ENCODE peak calls at places on chromosomes 7 and 10, in nine cellular contexts. One of them, this sample, is unnamed.

GRCh38 chr7:77651544-77652162 is 44.6 kb upstream of the RSBN1L start:
- DNase-seq in mesendoderm: peak; percentile 44
- DNase-seq in ovary: no peak
- DNase-seq in upper lobe of right lung: no peak
- DNase-seq in CD8-positive, alpha-beta memory T cell: no peak
- DNase-seq in heart right ventricle: no peak
- DNase-seq in body of pancreas: peak; percentile 23
- DNase-seq in CD8-positive, alpha-beta T cell: no peak
- DNase-seq in colonic mucosa: peak; percentile 55
- DNase-seq in this sample: peak; percentile 81

GRCh38 chr10:128896183-128896805 is 570.7 kb upstream of the MGMT start:
- DNase-seq in mesendoderm: no peak
- DNase-seq in ovary: no peak
- DNase-seq in upper lobe of right lung: no peak
- DNase-seq in CD8-positive, alpha-beta memory T cell: no peak
- DNase-seq in heart right ventricle: no peak
- DNase-seq in body of pancreas: no peak
- DNase-seq in CD8-positive, alpha-beta T cell: no peak
- DNase-seq in colonic mucosa: no peak
- DNase-seq in this sample: no peak

GRCh38 chr10:36712695-36713094 is 412.7 kb upstream of the ANKRD30A start:
- DNase-seq in mesendoderm: no peak
- DNase-seq in ovary: no peak
- DNase-seq in upper lobe of right lung: no peak
- DNase-seq in CD8-positive, alpha-beta memory T cell: no peak
- DNase-seq in heart right ventricle: no peak
- DNase-seq in body of pancreas: no peak
- DNase-seq in CD8-positive, alpha-beta T cell: no peak
- DNase-seq in colonic mucosa: no peak
- DNase-seq in this sample: no peak

GRCh38 chr7:123635551-123636359 is 19.9 kb upstream of the LMOD2 start:
- DNase-seq in mesendoderm: peak; percentile 45
- DNase-seq in ovary: no peak
- DNase-seq in upper lobe of right lung: no peak
- DNase-seq in CD8-positive, alpha-beta memory T cell: no peak
- DNase-seq in heart right ventricle: no peak
- DNase-seq in body of pancreas: no peak
- DNase-seq in CD8-positive, alpha-beta T cell: no peak
- DNase-seq in colonic mucosa: no peak
- DNase-seq in this sample: peak; percentile 75

GRCh38 chr10:44389150-44389549 is 4.3 kb upstream of the CXCL12 start:
- DNase-seq in mesendoderm: no peak
- DNase-seq in ovary: no peak
- DNase-seq in upper lobe of right lung: peak; percentile 41
- DNase-seq in CD8-positive, alpha-beta memory T cell: no peak
- DNase-seq in heart right ventricle: peak; percentile 48
- DNase-seq in body of pancreas: peak; percentile 63
- DNase-seq in CD8-positive, alpha-beta T cell: no peak
- DNase-seq in colonic mucosa: no peak
- DNase-seq in this sample: no peak

GRCh38 chr7:105024734-105025133 is 10.7 kb downstream of the KMT2E start:
- DNase-seq in mesendoderm: no peak
- DNase-seq in ovary: no peak
- DNase-seq in upper lobe of right lung: no peak
- DNase-seq in CD8-positive, alpha-beta memory T cell: no peak
- DNase-seq in heart right ventricle: no peak
- DNase-seq in body of pancreas: no peak
- DNase-seq in CD8-positive, alpha-beta T cell: no peak
- DNase-seq in colonic mucosa: no peak
- DNase-seq in this sample: peak; percentile 60

GRCh38 chr7:110944966-110945644 is 145.8 kb upstream of the LRRN3 start:
- DNase-seq in mesendoderm: peak; percentile 55
- DNase-seq in ovary: no peak
- DNase-seq in upper lobe of right lung: no peak
- DNase-seq in CD8-positive, alpha-beta memory T cell: no peak
- DNase-seq in heart right ventricle: no peak
- DNase-seq in body of pancreas: no peak
- DNase-seq in CD8-positive, alpha-beta T cell: no peak
- DNase-seq in colonic mucosa: no peak
- DNase-seq in this sample: no peak

GRCh38 chr10:123868058-123868995 is 23.3 kb downstream of the CPXM2 start:
- DNase-seq in mesendoderm: no peak
- DNase-seq in ovary: no peak
- DNase-seq in upper lobe of right lung: no peak
- DNase-seq in CD8-positive, alpha-beta memory T cell: no peak
- DNase-seq in heart right ventricle: no peak
- DNase-seq in body of pancreas: no peak
- DNase-seq in CD8-positive, alpha-beta T cell: no peak
- DNase-seq in colonic mucosa: no peak
- DNase-seq in this sample: no peak

GRCh38 chr7:37820708-37821468 is 27.5 kb upstream of the NME8 start:
- DNase-seq in mesendoderm: no peak
- DNase-seq in ovary: no peak
- DNase-seq in upper lobe of right lung: no peak
- DNase-seq in CD8-positive, alpha-beta memory T cell: no peak
- DNase-seq in heart right ventricle: no peak
- DNase-seq in body of pancreas: no peak
- DNase-seq in CD8-positive, alpha-beta T cell: no peak
- DNase-seq in colonic mucosa: no peak
- DNase-seq in this sample: no peak

GRCh38 chr7:96198047-96198636 is 123.8 kb downstream of the SLC25A13 start:
- DNase-seq in mesendoderm: peak; percentile 39
- DNase-seq in ovary: no peak
- DNase-seq in upper lobe of right lung: no peak
- DNase-seq in CD8-positive, alpha-beta memory T cell: no peak
- DNase-seq in heart right ventricle: no peak
- DNase-seq in body of pancreas: no peak
- DNase-seq in CD8-positive, alpha-beta T cell: no peak
- DNase-seq in colonic mucosa: no peak
- DNase-seq in this sample: no peak

GRCh38 chr7:158976468-158976848 is 120.1 kb downstream of the DYNC2I1 start:
- DNase-seq in mesendoderm: peak; percentile 17
- DNase-seq in ovary: no peak
- DNase-seq in upper lobe of right lung: no peak
- DNase-seq in CD8-positive, alpha-beta memory T cell: no peak
- DNase-seq in heart right ventricle: no peak
- DNase-seq in body of pancreas: no peak
- DNase-seq in CD8-positive, alpha-beta T cell: no peak
- DNase-seq in colonic mucosa: no peak
- DNase-seq in this sample: no peak

DNA sequence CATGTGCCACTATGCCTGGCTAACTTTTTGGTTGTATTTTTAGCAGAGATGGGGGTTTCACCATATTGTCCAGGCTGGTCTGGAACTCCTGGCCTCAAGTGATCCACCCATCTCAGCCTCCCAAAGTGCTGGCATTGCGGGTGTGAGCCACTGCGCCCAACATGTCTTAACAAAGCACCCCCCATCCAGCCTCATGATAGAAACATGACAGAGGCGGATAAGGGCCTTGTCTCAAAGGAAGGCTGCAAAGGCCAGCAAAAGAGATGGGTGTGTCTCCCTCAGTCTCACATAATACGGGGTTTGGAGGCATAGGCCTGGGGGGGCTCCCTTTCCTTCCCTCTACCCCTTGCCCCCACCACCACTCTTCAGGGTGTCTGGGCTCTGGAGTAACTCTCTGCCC is 93.2 kb downstream of the SH3PXD2A start:
- DNase-seq in mesendoderm: no peak
- DNase-seq in ovary: no peak
- DNase-seq in upper lobe of right lung: no peak
- DNase-seq in CD8-positive, alpha-beta memory T cell: no peak
- DNase-seq in heart right ventricle: no peak
- DNase-seq in body of pancreas: no peak
- DNase-seq in CD8-positive, alpha-beta T cell: no peak
- DNase-seq in colonic mucosa: no peak
- DNase-seq in this sample: no peak
- H3K4me1 ChIP-seq in mesendoderm: peaks cover 11% of the 10 kb centered on the region
- H3K4me1 ChIP-seq in ovary: peaks cover 15% of the 10 kb centered on the region
- H3K4me1 ChIP-seq in upper lobe of right lung: peaks cover 82% of the 10 kb centered on the region
- H3K4me1 ChIP-seq in CD8-positive, alpha-beta memory T cell: peaks cover 75% of the 10 kb centered on the region
- H3K4me1 ChIP-seq in heart right ventricle: peaks cover 60% of the 10 kb centered on the region
- H3K4me1 ChIP-seq in body of pancreas: peaks cover 18% of the 10 kb centered on the region
- H3K4me1 ChIP-seq in CD8-positive, alpha-beta T cell: peaks cover 68% of the 10 kb centered on the region
- H3K4me1 ChIP-seq in colonic mucosa: peaks cover 22% of the 10 kb centered on the region
- H3K4me1 ChIP-seq in this sample: peaks cover 26% of the 10 kb centered on the region

GRCh38 chr10:11176746-11177145 is 159.1 kb downstream of the CELF2 start:
- DNase-seq in mesendoderm: no peak
- DNase-seq in ovary: no peak
- DNase-seq in upper lobe of right lung: no peak
- DNase-seq in CD8-positive, alpha-beta memory T cell: no peak
- DNase-seq in heart right ventricle: no peak
- DNase-seq in body of pancreas: no peak
- DNase-seq in CD8-positive, alpha-beta T cell: peak; percentile 46
- DNase-seq in colonic mucosa: no peak
- DNase-seq in this sample: no peak
- H3K27me3 ChIP-seq in mesendoderm: no peaks in the 10 kb centered on the region
- H3K27me3 ChIP-seq in ovary: no peaks in the 10 kb centered on the region
- H3K27me3 ChIP-seq in upper lobe of right lung: no peaks in the 10 kb centered on the region
- H3K27me3 ChIP-seq in CD8-positive, alpha-beta memory T cell: no peaks in the 10 kb centered on the region
- H3K27me3 ChIP-seq in heart right ventricle: no peaks in the 10 kb centered on the region
- H3K27me3 ChIP-seq in body of pancreas: no peaks in the 10 kb centered on the region
- H3K27me3 ChIP-seq in CD8-positive, alpha-beta T cell: no peaks in the 10 kb centered on the region
- H3K27me3 ChIP-seq in colonic mucosa: no peaks in the 10 kb centered on the region
- H3K27me3 ChIP-seq in this sample: no peaks in the 10 kb centered on the region

GRCh38 chr7:2520808-2521146 is 1.2 kb downstream of the LFNG start:
- DNase-seq in mesendoderm: no peak
- DNase-seq in ovary: no peak
- DNase-seq in upper lobe of right lung: no peak
- DNase-seq in CD8-positive, alpha-beta memory T cell: no peak
- DNase-seq in heart right ventricle: no peak
- DNase-seq in body of pancreas: peak; percentile 33
- DNase-seq in CD8-positive, alpha-beta T cell: no peak
- DNase-seq in colonic mucosa: peak; percentile 69
- DNase-seq in this sample: peak; percentile 46
- H3K4me1 ChIP-seq in mesendoderm: peaks cover 14% of the 10 kb centered on the region
- H3K4me1 ChIP-seq in ovary: peaks cover 9% of the 10 kb centered on the region
- H3K4me1 ChIP-seq in upper lobe of right lung: peaks cover 59% of the 10 kb centered on the region
- H3K4me1 ChIP-seq in CD8-positive, alpha-beta memory T cell: peaks cover 53% of the 10 kb centered on the region
- H3K4me1 ChIP-seq in heart right ventricle: peaks cover 54% of the 10 kb centered on the region
- H3K4me1 ChIP-seq in body of pancreas: peaks cover 63% of the 10 kb centered on the region
- H3K4me1 ChIP-seq in CD8-positive, alpha-beta T cell: peaks cover 50% of the 10 kb centered on the region
- H3K4me1 ChIP-seq in colonic mucosa: peaks cover 24% of the 10 kb centered on the region
- H3K4me1 ChIP-seq in this sample: peaks cover 67% of the 10 kb centered on the region

GRCh38 chr10:133091316-133091715 is 3.6 kb downstream of the ADGRA1 start:
- DNase-seq in mesendoderm: no peak
- DNase-seq in ovary: no peak
- DNase-seq in upper lobe of right lung: no peak
- DNase-seq in CD8-positive, alpha-beta memory T cell: no peak
- DNase-seq in heart right ventricle: no peak
- DNase-seq in body of pancreas: no peak
- DNase-seq in CD8-positive, alpha-beta T cell: no peak
- DNase-seq in colonic mucosa: no peak
- DNase-seq in this sample: no peak
- H3K27me3 ChIP-seq in mesendoderm: peaks cover 26% of the 10 kb centered on the region
- H3K27me3 ChIP-seq in ovary: peaks cover under 1% of the 10 kb centered on the region
- H3K27me3 ChIP-seq in upper lobe of right lung: peaks cover 57% of the 10 kb centered on the region
- H3K27me3 ChIP-seq in CD8-positive, alpha-beta memory T cell: no peaks in the 10 kb centered on the region
- H3K27me3 ChIP-seq in heart right ventricle: peaks cover 25% of the 10 kb centered on the region
- H3K27me3 ChIP-seq in body of pancreas: peaks cover 9% of the 10 kb centered on the region
- H3K27me3 ChIP-seq in CD8-positive, alpha-beta T cell: no peaks in the 10 kb centered on the region
- H3K27me3 ChIP-seq in colonic mucosa: peaks cover 30% of the 10 kb centered on the region
- H3K27me3 ChIP-seq in this sample: peaks cover 51% of the 10 kb centered on the region

GRCh38 chr7:134726581-134726980 is 52.9 kb upstream of the CALD1 start:
- DNase-seq in mesendoderm: no peak
- DNase-seq in ovary: no peak
- DNase-seq in upper lobe of right lung: no peak
- DNase-seq in CD8-positive, alpha-beta memory T cell: no peak
- DNase-seq in heart right ventricle: no peak
- DNase-seq in body of pancreas: no peak
- DNase-seq in CD8-positive, alpha-beta T cell: no peak
- DNase-seq in colonic mucosa: no peak
- DNase-seq in this sample: no peak
- H3K4me1 ChIP-seq in mesendoderm: no peaks in the 10 kb centered on the region
- H3K4me1 ChIP-seq in ovary: peaks cover 23% of the 10 kb centered on the region
- H3K4me1 ChIP-seq in upper lobe of right lung: peaks cover 31% of the 10 kb centered on the region
- H3K4me1 ChIP-seq in CD8-positive, alpha-beta memory T cell: no peaks in the 10 kb centered on the region
- H3K4me1 ChIP-seq in heart right ventricle: peaks cover 5% of the 10 kb centered on the region
- H3K4me1 ChIP-seq in body of pancreas: no peaks in the 10 kb centered on the region
- H3K4me1 ChIP-seq in CD8-positive, alpha-beta T cell: no peaks in the 10 kb centered on the region
- H3K4me1 ChIP-seq in colonic mucosa: no peaks in the 10 kb centered on the region
- H3K4me1 ChIP-seq in this sample: peaks cover 40% of the 10 kb centered on the region

GRCh38 chr10:43264324-43264986 is 2.4 kb downstream of the RASGEF1A start:
- DNase-seq in mesendoderm: no peak
- DNase-seq in ovary: no peak
- DNase-seq in upper lobe of right lung: no peak
- DNase-seq in CD8-positive, alpha-beta memory T cell: no peak
- DNase-seq in heart right ventricle: no peak
- DNase-seq in body of pancreas: no peak
- DNase-seq in CD8-positive, alpha-beta T cell: no peak
- DNase-seq in colonic mucosa: no peak
- DNase-seq in this sample: no peak
- H3K27me3 ChIP-seq in mesendoderm: peaks cover 16% of the 10 kb centered on the region
- H3K27me3 ChIP-seq in ovary: no peaks in the 10 kb centered on the region
- H3K27me3 ChIP-seq in upper lobe of right lung: peaks cover 43% of the 10 kb centered on the region
- H3K27me3 ChIP-seq in CD8-positive, alpha-beta memory T cell: peaks cover 21% of the 10 kb centered on the region
- H3K27me3 ChIP-seq in heart right ventricle: no peaks in the 10 kb centered on the region
- H3K27me3 ChIP-seq in body of pancreas: peaks cover 3% of the 10 kb centered on the region
- H3K27me3 ChIP-seq in CD8-positive, alpha-beta T cell: peaks cover 14% of the 10 kb centered on the region
- H3K27me3 ChIP-seq in colonic mucosa: peaks cover 29% of the 10 kb centered on the region
- H3K27me3 ChIP-seq in this sample: peaks cover 65% of the 10 kb centered on the region

GRCh38 chr10:122144199-122144598 is 126.9 kb upstream of the BTBD16 start:
- DNase-seq in mesendoderm: no peak
- DNase-seq in ovary: no peak
- DNase-seq in upper lobe of right lung: no peak
- DNase-seq in CD8-positive, alpha-beta memory T cell: no peak
- DNase-seq in heart right ventricle: no peak
- DNase-seq in body of pancreas: no peak
- DNase-seq in CD8-positive, alpha-beta T cell: no peak
- DNase-seq in colonic mucosa: no peak
- DNase-seq in this sample: no peak
- H3K4me1 ChIP-seq in mesendoderm: peaks cover 4% of the 10 kb centered on the region
- H3K4me1 ChIP-seq in ovary: peaks cover 21% of the 10 kb centered on the region
- H3K4me1 ChIP-seq in upper lobe of right lung: peaks cover 49% of the 10 kb centered on the region
- H3K4me1 ChIP-seq in CD8-positive, alpha-beta memory T cell: no peaks in the 10 kb centered on the region
- H3K4me1 ChIP-seq in heart right ventricle: peaks cover 58% of the 10 kb centered on the region
- H3K4me1 ChIP-seq in body of pancreas: peaks cover 23% of the 10 kb centered on the region
- H3K4me1 ChIP-seq in CD8-positive, alpha-beta T cell: no peaks in the 10 kb centered on the region
- H3K4me1 ChIP-seq in colonic mucosa: no peaks in the 10 kb centered on the region
- H3K4me1 ChIP-seq in this sample: peaks cover 49% of the 10 kb centered on the region

GRCh38 chr10:101030492-101031127 is 319 bp downstream of the PDZD7 start:
- DNase-seq in mesendoderm: peak; percentile 91
- DNase-seq in ovary: no peak
- DNase-seq in upper lobe of right lung: no peak
- DNase-seq in CD8-positive, alpha-beta memory T cell: no peak
- DNase-seq in heart right ventricle: no peak
- DNase-seq in body of pancreas: no peak
- DNase-seq in CD8-positive, alpha-beta T cell: no peak
- DNase-seq in colonic mucosa: no peak
- DNase-seq in this sample: no peak
- H3K27me3 ChIP-seq in mesendoderm: no peaks in the 10 kb centered on the region
- H3K27me3 ChIP-seq in ovary: no peaks in the 10 kb centered on the region
- H3K27me3 ChIP-seq in upper lobe of right lung: no peaks in the 10 kb centered on the region
- H3K27me3 ChIP-seq in CD8-positive, alpha-beta memory T cell: no peaks in the 10 kb centered on the region
- H3K27me3 ChIP-seq in heart right ventricle: no peaks in the 10 kb centered on the region
- H3K27me3 ChIP-seq in body of pancreas: no peaks in the 10 kb centered on the region
- H3K27me3 ChIP-seq in CD8-positive, alpha-beta T cell: no peaks in the 10 kb centered on the region
- H3K27me3 ChIP-seq in colonic mucosa: no peaks in the 10 kb centered on the region
- H3K27me3 ChIP-seq in this sample: no peaks in the 10 kb centered on the region

DNA sequence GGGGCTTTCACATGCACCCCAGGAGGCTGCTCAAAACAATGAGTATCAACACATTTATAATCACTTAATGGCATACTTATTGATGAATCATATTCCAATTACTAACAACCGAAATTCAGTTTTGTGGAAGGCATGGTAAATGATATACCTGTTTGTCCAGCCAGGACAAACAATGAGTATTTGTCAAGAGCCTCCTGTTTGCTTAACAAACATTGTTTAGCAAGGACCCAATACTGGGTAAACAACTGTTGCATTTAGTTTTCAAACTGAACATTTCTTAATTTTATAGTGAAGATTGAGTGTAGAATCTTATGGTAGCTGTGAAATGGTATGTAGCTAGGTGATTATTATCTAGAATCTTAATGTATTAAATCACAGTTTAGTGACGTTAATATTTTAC is 473.7 kb downstream of the ATRNL1 start:
- DNase-seq in mesendoderm: no peak
- DNase-seq in ovary: no peak
- DNase-seq in upper lobe of right lung: no peak
- DNase-seq in CD8-positive, alpha-beta memory T cell: no peak
- DNase-seq in heart right ventricle: no peak
- DNase-seq in body of pancreas: no peak
- DNase-seq in CD8-positive, alpha-beta T cell: no peak
- DNase-seq in colonic mucosa: no peak
- DNase-seq in this sample: no peak
- H3K4me1 ChIP-seq in mesendoderm: no peaks in the 10 kb centered on the region
- H3K4me1 ChIP-seq in ovary: no peaks in the 10 kb centered on the region
- H3K4me1 ChIP-seq in upper lobe of right lung: no peaks in the 10 kb centered on the region
- H3K4me1 ChIP-seq in CD8-positive, alpha-beta memory T cell: no peaks in the 10 kb centered on the region
- H3K4me1 ChIP-seq in heart right ventricle: no peaks in the 10 kb centered on the region
- H3K4me1 ChIP-seq in body of pancreas: no peaks in the 10 kb centered on the region
- H3K4me1 ChIP-seq in CD8-positive, alpha-beta T cell: no peaks in the 10 kb centered on the region
- H3K4me1 ChIP-seq in colonic mucosa: no peaks in the 10 kb centered on the region
- H3K4me1 ChIP-seq in this sample: no peaks in the 10 kb centered on the region

This sample was measured in adipocyte.